ENCODE peak calls at places on chromosomes 3 and 15, in seven cellular contexts. One of them, this sample, is unnamed.

GRCh38 chr3:176208915-176209314 is 988.4 kb downstream of the TBL1XR1 start:
- DNase-seq in GM12878: no peak
- DNase-seq in IMR-90: no peak
- DNase-seq in HCT116: no peak
- DNase-seq in HepG2: no peak
- DNase-seq in neural progenitor cell: no peak
- DNase-seq in mammary epithelial cell: no peak
- DNase-seq in this sample: no peak

GRCh38 chr15:73752817-73753214 is 335 bp downstream of the INSYN1 start:
- DNase-seq in GM12878: no peak
- DNase-seq in IMR-90: no peak
- DNase-seq in HCT116: no peak
- DNase-seq in HepG2: no peak
- DNase-seq in neural progenitor cell: peak
- DNase-seq in mammary epithelial cell: no peak
- DNase-seq in this sample: no peak

GRCh38 chr3:173993299-173993698 is 595.8 kb downstream of the NLGN1 start:
- DNase-seq in GM12878: no peak
- DNase-seq in IMR-90: peak
- DNase-seq in HCT116: peak
- DNase-seq in HepG2: peak
- DNase-seq in neural progenitor cell: no peak
- DNase-seq in mammary epithelial cell: peak
- DNase-seq in this sample: no peak

GRCh38 chr15:56160966-56161365 is 82.7 kb downstream of the RFX7 start:
- DNase-seq in GM12878: no peak
- DNase-seq in IMR-90: peak
- DNase-seq in HCT116: no peak
- DNase-seq in HepG2: no peak
- DNase-seq in neural progenitor cell: no peak
- DNase-seq in mammary epithelial cell: no peak
- DNase-seq in this sample: no peak

GRCh38 chr3:86828751-86829150 is 162.2 kb downstream of the VGLL3 start:
- DNase-seq in GM12878: no peak
- DNase-seq in IMR-90: no peak
- DNase-seq in HCT116: no peak
- DNase-seq in HepG2: no peak
- DNase-seq in neural progenitor cell: no peak
- DNase-seq in mammary epithelial cell: no peak
- DNase-seq in this sample: no peak

GRCh38 chr15:55060831-55061230 is 135.9 kb downstream of the RSL24D1 start:
- DNase-seq in GM12878: no peak
- DNase-seq in IMR-90: no peak
- DNase-seq in HCT116: no peak
- DNase-seq in HepG2: no peak
- DNase-seq in neural progenitor cell: no peak
- DNase-seq in mammary epithelial cell: no peak
- DNase-seq in this sample: no peak

GRCh38 chr3:42189071-42189470 is 76.9 kb downstream of the CCK start:
- DNase-seq in GM12878: no peak
- DNase-seq in IMR-90: no peak
- DNase-seq in HCT116: no peak
- DNase-seq in HepG2: no peak
- DNase-seq in neural progenitor cell: no peak
- DNase-seq in mammary epithelial cell: no peak
- DNase-seq in this sample: no peak

GRCh38 chr3:169526246-169526645 is 137.3 kb downstream of the MECOM start:
- DNase-seq in GM12878: no peak
- DNase-seq in IMR-90: peak
- DNase-seq in HCT116: no peak
- DNase-seq in HepG2: no peak
- DNase-seq in neural progenitor cell: no peak
- DNase-seq in mammary epithelial cell: peak
- DNase-seq in this sample: no peak

GRCh38 chr3:119304201-119304713 is 10.1 kb downstream of the ARHGAP31 start:
- DNase-seq in GM12878: no peak
- DNase-seq in IMR-90: peak
- DNase-seq in HCT116: no peak
- DNase-seq in HepG2: no peak
- DNase-seq in neural progenitor cell: peak
- DNase-seq in mammary epithelial cell: peak
- DNase-seq in this sample: no peak

GRCh38 chr15:100338971-100339444 is 2.8 kb downstream of the ADAMTS17 start:
- DNase-seq in GM12878: no peak
- DNase-seq in IMR-90: peak
- DNase-seq in HCT116: peak
- DNase-seq in HepG2: peak
- DNase-seq in neural progenitor cell: peak
- DNase-seq in mammary epithelial cell: peak
- DNase-seq in this sample: peak

GRCh38 chr3:62379206-62379834 is 6.0 kb upstream of the FEZF2 start:
- DNase-seq in GM12878: no peak
- DNase-seq in IMR-90: no peak
- DNase-seq in HCT116: no peak
- DNase-seq in HepG2: no peak
- DNase-seq in neural progenitor cell: peak
- DNase-seq in mammary epithelial cell: no peak
- DNase-seq in this sample: no peak

GRCh38 chr3:112888388-112889085 is 41.9 kb upstream of the CD200R1L start:
- DNase-seq in GM12878: no peak
- DNase-seq in IMR-90: peak
- DNase-seq in HCT116: no peak
- DNase-seq in HepG2: no peak
- DNase-seq in neural progenitor cell: no peak
- DNase-seq in mammary epithelial cell: no peak
- DNase-seq in this sample: no peak

GRCh38 chr3:30689202-30689641 is 82.8 kb downstream of the TGFBR2 start:
- DNase-seq in GM12878: no peak
- DNase-seq in IMR-90: peak
- DNase-seq in HCT116: peak
- DNase-seq in HepG2: no peak
- DNase-seq in neural progenitor cell: no peak
- DNase-seq in mammary epithelial cell: peak
- DNase-seq in this sample: peak

GRCh38 chr3:32963871-32964270 is 12.4 kb downstream of the CCR4 start:
- DNase-seq in GM12878: no peak
- DNase-seq in IMR-90: no peak
- DNase-seq in HCT116: no peak
- DNase-seq in HepG2: no peak
- DNase-seq in neural progenitor cell: no peak
- DNase-seq in mammary epithelial cell: peak
- DNase-seq in this sample: peak

GRCh38 chr3:177262396-177262795 is 65.1 kb upstream of the TBL1XR1 start:
- DNase-seq in GM12878: no peak
- DNase-seq in IMR-90: peak
- DNase-seq in HCT116: no peak
- DNase-seq in HepG2: peak
- DNase-seq in neural progenitor cell: no peak
- DNase-seq in mammary epithelial cell: peak
- DNase-seq in this sample: no peak
- H2AFZ ChIP-seq in GM12878: no peak
- H2AFZ ChIP-seq in IMR-90: no peak
- H2AFZ ChIP-seq in HCT116: no peak
- H2AFZ ChIP-seq in HepG2: no peak
- H2AFZ ChIP-seq in neural progenitor cell: no peak
- H2AFZ ChIP-seq in mammary epithelial cell: peak
- H2AFZ ChIP-seq in this sample: no peak

DNA sequence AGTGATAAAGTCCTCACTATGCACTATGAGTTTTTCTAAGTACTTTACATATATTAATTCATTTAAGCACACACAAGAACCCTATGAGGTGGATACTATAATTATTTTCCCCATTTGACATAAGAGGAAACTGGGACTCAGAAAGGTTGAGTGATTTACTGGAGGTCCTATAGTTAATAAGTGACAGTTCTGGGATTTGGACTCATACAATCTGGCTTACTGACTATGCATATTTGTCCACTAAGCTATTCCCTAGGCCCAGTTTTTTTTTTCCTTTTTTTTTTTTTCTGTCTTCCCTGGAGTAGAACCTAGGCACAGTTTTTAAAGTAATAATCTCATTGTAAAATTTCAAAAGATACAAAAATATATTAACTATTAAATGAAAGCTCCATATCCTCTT is 6.3 kb upstream of the RTP2 start:
- DNase-seq in GM12878: no peak
- DNase-seq in IMR-90: no peak
- DNase-seq in HCT116: no peak
- DNase-seq in HepG2: no peak
- DNase-seq in neural progenitor cell: no peak
- DNase-seq in mammary epithelial cell: no peak
- DNase-seq in this sample: no peak
- H2AFZ ChIP-seq in GM12878: no peak
- H2AFZ ChIP-seq in IMR-90: no peak
- H2AFZ ChIP-seq in HCT116: no peak
- H2AFZ ChIP-seq in HepG2: no peak
- H2AFZ ChIP-seq in neural progenitor cell: no peak
- H2AFZ ChIP-seq in mammary epithelial cell: no peak
- H2AFZ ChIP-seq in this sample: no peak

DNA sequence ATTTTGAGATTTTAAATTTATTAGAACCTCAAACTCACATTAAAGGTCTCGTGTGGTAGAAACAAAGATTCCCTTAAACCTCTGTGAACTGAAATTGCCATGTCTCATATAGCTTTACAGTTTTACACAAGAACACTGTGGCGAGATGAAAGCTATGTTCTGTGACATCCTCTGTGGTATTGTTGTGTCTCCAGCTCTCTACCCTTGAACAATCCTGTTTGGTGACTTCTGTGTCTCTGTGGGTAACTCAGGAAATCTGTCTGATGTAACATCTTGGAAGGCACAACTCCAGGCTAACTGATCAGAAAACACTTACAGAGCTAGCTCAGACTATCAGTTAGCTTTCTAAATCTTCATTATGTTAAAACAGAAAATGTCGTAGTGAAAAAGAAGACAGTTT is 318.8 kb upstream of the GBE1 start:
- DNase-seq in GM12878: no peak
- DNase-seq in IMR-90: no peak
- DNase-seq in HCT116: no peak
- DNase-seq in HepG2: no peak
- DNase-seq in neural progenitor cell: no peak
- DNase-seq in mammary epithelial cell: peak
- DNase-seq in this sample: no peak
- H2AFZ ChIP-seq in GM12878: peak
- H2AFZ ChIP-seq in IMR-90: no peak
- H2AFZ ChIP-seq in HCT116: no peak
- H2AFZ ChIP-seq in HepG2: no peak
- H2AFZ ChIP-seq in neural progenitor cell: peak
- H2AFZ ChIP-seq in mammary epithelial cell: peak
- H2AFZ ChIP-seq in this sample: peak

GRCh38 chr15:52206446-52206845 is 15.3 kb upstream of the GNB5 start:
- DNase-seq in GM12878: no peak
- DNase-seq in IMR-90: no peak
- DNase-seq in HCT116: no peak
- DNase-seq in HepG2: no peak
- DNase-seq in neural progenitor cell: no peak
- DNase-seq in mammary epithelial cell: no peak
- DNase-seq in this sample: no peak
- H2AFZ ChIP-seq in GM12878: no peak
- H2AFZ ChIP-seq in IMR-90: no peak
- H2AFZ ChIP-seq in HCT116: no peak
- H2AFZ ChIP-seq in HepG2: no peak
- H2AFZ ChIP-seq in neural progenitor cell: no peak
- H2AFZ ChIP-seq in mammary epithelial cell: no peak
- H2AFZ ChIP-seq in this sample: no peak

DNA sequence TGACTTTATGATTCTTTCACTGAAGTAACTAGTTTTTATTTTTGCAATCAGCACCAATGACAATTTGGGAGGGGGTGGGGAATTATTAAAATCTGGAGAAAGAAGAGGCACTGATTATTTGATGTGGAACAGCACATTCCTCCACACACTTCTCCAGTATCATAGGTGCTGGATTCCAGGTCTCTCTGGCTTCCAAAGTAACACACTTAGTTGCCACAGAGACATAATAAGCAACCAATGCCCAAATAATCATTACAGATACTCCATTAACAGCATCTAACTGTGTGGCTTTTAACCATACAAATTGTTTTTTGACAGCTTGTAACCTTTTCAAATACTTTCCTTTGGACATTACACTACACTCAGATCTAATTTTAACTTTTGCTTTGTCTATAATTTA is 131.0 kb upstream of the CDIN1 start:
- DNase-seq in GM12878: no peak
- DNase-seq in IMR-90: no peak
- DNase-seq in HCT116: no peak
- DNase-seq in HepG2: no peak
- DNase-seq in neural progenitor cell: no peak
- DNase-seq in mammary epithelial cell: no peak
- DNase-seq in this sample: no peak
- H2AFZ ChIP-seq in GM12878: no peak
- H2AFZ ChIP-seq in IMR-90: no peak
- H2AFZ ChIP-seq in HCT116: no peak
- H2AFZ ChIP-seq in HepG2: no peak
- H2AFZ ChIP-seq in neural progenitor cell: no peak
- H2AFZ ChIP-seq in mammary epithelial cell: no peak
- H2AFZ ChIP-seq in this sample: no peak

DNA sequence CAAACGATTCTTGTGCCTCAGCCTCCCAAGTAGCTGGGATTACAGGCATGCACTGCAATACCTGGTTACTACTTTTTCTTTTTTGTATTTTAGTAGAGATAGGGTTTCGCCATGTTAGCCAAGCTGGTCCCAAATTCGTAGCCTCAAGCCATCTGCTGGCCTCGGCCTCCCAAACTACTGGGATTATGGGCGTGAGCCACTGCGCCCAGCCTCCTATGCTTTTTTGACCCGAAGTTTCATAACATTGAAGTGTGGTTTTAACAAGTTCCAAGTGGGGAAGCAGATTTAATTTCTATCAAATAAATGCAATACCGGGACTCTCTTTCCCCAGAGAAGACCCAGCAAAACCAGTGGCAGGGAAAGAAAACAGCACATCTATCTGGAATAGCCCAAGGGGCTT is 13.7 kb downstream of the SH3BP5 start:
- DNase-seq in GM12878: no peak
- DNase-seq in IMR-90: no peak
- DNase-seq in HCT116: no peak
- DNase-seq in HepG2: no peak
- DNase-seq in neural progenitor cell: no peak
- DNase-seq in mammary epithelial cell: no peak
- DNase-seq in this sample: no peak
- H2AFZ ChIP-seq in GM12878: no peak
- H2AFZ ChIP-seq in IMR-90: no peak
- H2AFZ ChIP-seq in HCT116: no peak
- H2AFZ ChIP-seq in HepG2: no peak
- H2AFZ ChIP-seq in neural progenitor cell: no peak
- H2AFZ ChIP-seq in mammary epithelial cell: no peak
- H2AFZ ChIP-seq in this sample: no peak

GRCh38 chr3:139309880-139310279 is 33.9 kb upstream of the MRPS22 start:
- DNase-seq in GM12878: no peak
- DNase-seq in IMR-90: no peak
- DNase-seq in HCT116: no peak
- DNase-seq in HepG2: peak
- DNase-seq in neural progenitor cell: no peak
- DNase-seq in mammary epithelial cell: no peak
- DNase-seq in this sample: no peak
- H2AFZ ChIP-seq in GM12878: no peak
- H2AFZ ChIP-seq in IMR-90: peak
- H2AFZ ChIP-seq in HCT116: no peak
- H2AFZ ChIP-seq in HepG2: no peak
- H2AFZ ChIP-seq in neural progenitor cell: no peak
- H2AFZ ChIP-seq in mammary epithelial cell: no peak
- H2AFZ ChIP-seq in this sample: no peak

This sample was measured in keratinocyte.